ENCODE peak calls at places on chromosomes 1 and 21, in seven cellular contexts. U is NCI-H1048; N is NCI-H524; T is SJCRH30; Z is fibroblast of lung; Q is AG20443; A is activated CD4-positive, alpha-beta memory T cell treated with anti-CD3 and anti-CD28 coated beads, Interleukin-2, amount 10 ng/mL, durations not matched to agents 7 days and 5 days. X is an unnamed sample.

GRCh38 chr1:179550753-179551682 is 24.7 kb downstream of the NPHS2 start:
- DNase-seq in U (no peak), N (no peak), T (no peak), Z (peak; percentile 3), Q (peak; percentile 50), A (no peak), X (no peak)

GRCh38 chr1:155309423-155310021 is 856 bp downstream of the FDPS start:
- DNase-seq in U (no peak), N (no peak), T (no peak), Z (no peak), Q (no peak), A (no peak), X (no peak)

GRCh38 chr1:15916417-15916816 is 59.5 kb downstream of the ZBTB17 start:
- DNase-seq in U (no peak), N (no peak), T (no peak), Z (peak; percentile 18), Q (no peak), A (no peak), X (no peak)

GRCh38 chr1:54582566-54583306 is 34.7 kb downstream of the ACOT11 start:
- DNase-seq in U (no peak), N (peak; percentile 38), T (no peak), Z (no peak), Q (no peak), A (no peak), X (no peak)

GRCh38 chr1:228045405-228045804 is 37.1 kb upstream of the ARF1 start:
- DNase-seq in U (no peak), N (no peak), T (no peak), Z (no peak), Q (no peak), A (no peak), X (no peak)

GRCh38 chr1:52551476-52552235 is 1.2 kb downstream of the TUT4 start:
- DNase-seq in U (no peak), N (peak; percentile 43), T (peak; percentile 49), Z (peak; percentile 71), Q (no peak), A (peak; percentile 49), X (peak; percentile 29)

GRCh38 chr21:26966360-26966977 is 419 bp downstream of the ADAMTS5 start:
- DNase-seq in U (no peak), N (peak; percentile 41), T (no peak), Z (no peak), Q (peak; percentile 29), A (no peak), X (no peak)

GRCh38 chr1:31396633-31397351 is 16.2 kb upstream of the SERINC2 start:
- DNase-seq in U (no peak), N (no peak), T (peak; percentile 26), Z (peak; percentile 77), Q (peak; percentile 82), A (no peak), X (no peak)

GRCh38 chr1:101283443-101283842 is 46.6 kb downstream of the S1PR1 start:
- DNase-seq in U (no peak), N (no peak), T (no peak), Z (no peak), Q (no peak), A (no peak), X (no peak)

GRCh38 chr1:12208271-12208670 is 21.6 kb upstream of the VPS13D start:
- DNase-seq in U (no peak), N (no peak), T (no peak), Z (no peak), Q (no peak), A (no peak), X (no peak)

GRCh38 chr1:20194770-20195463 is 8.6 kb upstream of the PLA2G2C start:
- DNase-seq in U (no peak), N (peak; percentile 26), T (peak; percentile 57), Z (peak; percentile 44), Q (peak; percentile 73), A (peak; percentile 78), X (peak; percentile 71)

GRCh38 chr1:26159113-26160039 is 497 bp downstream of the FAM110D start:
- DNase-seq in U (no peak), N (no peak), T (no peak), Z (no peak), Q (peak; percentile 25), A (no peak), X (no peak)

GRCh38 chr1:212291505-212292134 is 6.4 kb downstream of the PPP2R5A start:
- DNase-seq in U (peak; percentile 42), N (peak; percentile 64), T (peak; percentile 26), Z (peak; percentile 71), Q (no peak), A (no peak), X (no peak)

GRCh38 chr1:3032970-3033794 is 11.9 kb downstream of the ACTRT2 start:
- DNase-seq in U (no peak), N (no peak), T (no peak), Z (no peak), Q (no peak), A (peak; percentile 22), X (peak; percentile 47)

GRCh38 chr1:239719642-239720258 is 333.4 kb downstream of the CHRM3 start:
- DNase-seq in U (no peak), N (no peak), T (peak; percentile 10), Z (no peak), Q (no peak), A (peak; percentile 76), X (peak; percentile 32)